ENCODE peak calls at places on chromosomes 2 and 18, in four cellular contexts. C, X, Q and V are unnamed samples. For H3K9me3, the result is how much of the 10 kb centered on the place peaks cover.

GRCh38 chr18:6382968-6383367 is 31.7 kb downstream of the L3MBTL4 start:
- DNase-seq in Q (no peak), C (no peak), X (no peak), V (no peak)

GRCh38 chr18:66043009-66043408 is 292.2 kb downstream of the CDH7 start:
- DNase-seq in Q (no peak), X (no peak), C (no peak), V (no peak)

GRCh38 chr2:128422571-128422970 is 103.9 kb upstream of the HS6ST1 start:
- DNase-seq in C (no peak), Q (no peak), X (no peak), V (peak)

GRCh38 chr2:52597361-52597760 is 1170.2 kb upstream of the CHAC2 start:
- DNase-seq in Q (no peak), C (no peak), X (no peak), V (no peak)

GRCh38 chr2:216463148-216463547 is 35.5 kb upstream of the RPL37A start:
- DNase-seq in X (no peak), Q (no peak), C (no peak), V (no peak)

GRCh38 chr2:79627237-79627636 is 114.4 kb downstream of the CTNNA2 start:
- DNase-seq in X (no peak), Q (no peak), C (no peak), V (no peak)

GRCh38 chr2:75453696-75454095 is 107.0 kb downstream of the EVA1A start:
- DNase-seq in C (no peak), X (no peak), Q (no peak), V (no peak)

GRCh38 chr2:241598487-241598886 is 38.5 kb downstream of the THAP4 start:
- DNase-seq in Q (no peak), C (peak), X (no peak), V (no peak)

GRCh38 chr2:219965287-219965870 is 337.9 kb downstream of the SLC4A3 start:
- DNase-seq in Q (no peak), X (no peak), C (no peak), V (no peak)

GRCh38 chr2:123913266-123913810 is 111.7 kb upstream of the CNTNAP5 start:
- DNase-seq in C (no peak), X (no peak), Q (no peak), V (no peak)

GRCh38 chr2:209661286-209661685 is 110.3 kb upstream of the UNC80 start:
- DNase-seq in X (no peak), C (no peak), Q (no peak), V (no peak)

GRCh38 chr2:85748948-85749875 is 4.6 kb upstream of the ATOH8 start:
- DNase-seq in X (peak), Q (no peak), C (no peak), V (no peak)

GRCh38 chr2:238120463-238121298 is 17.8 kb upstream of the KLHL30 start:
- DNase-seq in X (peak), C (no peak), Q (no peak), V (no peak)

GRCh38 chr2:13533524-13533922 is 816.8 kb downstream of the TRIB2 start:
- DNase-seq in X (no peak), C (no peak), Q (no peak), V (no peak)

GRCh38 chr18:53219853-53220252 is 879.9 kb downstream of the DCC start:
- DNase-seq in X (no peak), C (no peak), Q (no peak), V (no peak)

GRCh38 chr18:54269924-54270844 is 867 bp downstream of the POLI start:
- DNase-seq in Q (peak), X (no peak), C (peak), V (no peak)

GRCh38 chr18:22900558-22901183 is 32.5 kb upstream of the RBBP8 start:
- DNase-seq in Q (no peak), C (no peak), X (peak), V (no peak)

GRCh38 chr18:38174594-38174993 is 609.0 kb upstream of the CELF4 start:
- DNase-seq in Q (no peak), X (no peak), C (no peak), V (no peak)

GRCh38 chr2:234451852-234452625 is 44.8 kb downstream of the ARL4C start:
- DNase-seq in C (no peak), X (no peak), Q (no peak), V (no peak)

DNA sequence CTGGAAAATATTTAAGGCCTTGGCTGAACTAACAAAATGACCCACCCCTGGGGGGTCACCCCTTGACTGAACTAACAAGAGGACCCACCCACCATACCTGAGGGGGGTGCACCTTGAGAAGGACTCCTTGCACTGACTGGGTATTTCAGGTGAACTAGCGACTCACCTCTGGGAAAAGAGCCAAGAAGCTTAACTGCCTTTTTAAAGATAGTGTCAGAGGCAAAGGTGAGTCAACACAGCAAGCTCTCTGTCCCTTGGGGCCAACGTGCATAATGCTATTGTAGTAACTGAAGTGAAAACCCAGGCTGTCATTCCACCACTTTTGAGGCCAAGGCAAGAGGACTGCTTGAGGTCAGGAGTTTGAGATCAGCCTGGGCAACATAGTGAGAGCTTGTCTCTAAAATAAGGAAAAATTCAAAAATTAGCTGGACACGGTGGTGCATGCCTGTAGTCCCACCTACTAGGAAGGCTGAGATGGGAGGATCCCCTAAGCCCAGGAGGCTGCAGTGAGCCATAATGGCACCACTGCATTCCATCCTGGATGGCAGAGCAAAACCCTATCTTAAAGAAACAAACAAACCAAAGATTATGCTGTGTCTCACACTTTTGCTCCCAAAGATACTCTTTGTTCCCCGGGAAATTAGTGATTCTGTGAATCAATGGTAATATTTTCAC is 36.4 kb upstream of the ZCCHC2 start:
- DNase-seq in Q (no peak), X (no peak), C (peak), V (no peak)
- H3K27ac ChIP-seq in Q (no peak), X (no peak), C (peak), V (no peak)

DNA sequence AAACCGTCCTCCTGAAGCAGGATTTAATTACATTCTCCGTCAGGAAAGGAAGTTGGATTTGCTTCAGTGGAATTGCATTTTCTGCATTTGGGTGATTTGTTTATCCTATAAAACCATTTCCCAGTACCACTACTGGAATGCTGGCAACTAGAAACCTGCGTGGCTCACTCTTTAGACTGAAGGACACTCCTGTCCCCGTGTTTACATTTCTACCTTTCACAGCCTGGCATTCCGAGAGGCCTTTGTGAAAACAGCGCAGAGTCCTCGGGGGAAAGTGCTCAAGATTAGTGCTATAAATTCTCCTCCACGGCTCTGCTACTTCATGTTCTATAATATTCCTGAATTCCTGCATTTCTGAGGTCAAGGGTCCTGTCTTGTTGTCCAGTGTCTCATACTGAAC is 619.1 kb downstream of the IRS1 start:
- DNase-seq in X (no peak), Q (no peak), C (no peak), V (no peak)
- H3K9me3 ChIP-seq in X (under half), Q (under half), C (under half), V (under half)

GRCh38 chr2:231661422-231662027 is 46.8 kb upstream of the PTMA start:
- DNase-seq in C (no peak), X (no peak), Q (no peak), V (no peak)
- H3K4me3 ChIP-seq in C (no peak), X (peak), Q (peak), V (no peak)

DNA sequence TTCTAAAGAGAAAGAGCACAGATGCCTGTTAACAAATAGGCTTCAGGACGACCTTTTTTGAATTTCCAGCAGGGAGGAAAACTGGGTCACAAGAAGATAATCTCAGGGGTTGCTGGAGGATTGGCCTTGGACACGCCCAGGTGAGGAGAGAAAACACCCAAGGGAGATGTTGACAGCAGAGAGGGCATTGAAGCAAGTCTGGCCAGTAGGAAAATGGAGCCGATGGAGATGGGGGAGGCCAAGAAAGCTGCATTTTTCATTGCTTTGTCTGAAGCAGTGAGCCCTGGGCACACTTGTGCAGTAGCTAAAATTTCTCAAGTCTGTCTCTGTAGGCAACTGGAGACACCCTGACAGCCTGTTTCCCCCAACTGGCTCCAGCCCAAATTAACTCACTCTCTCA is 165.4 kb downstream of the TGIF1 start:
- DNase-seq in Q (no peak), X (no peak), C (peak), V (no peak)
- H3K27ac ChIP-seq in Q (peak), X (no peak), C (peak), V (no peak)

GRCh38 chr2:113141451-113141850 is 14.1 kb downstream of the IL1RN start:
- DNase-seq in Q (no peak), X (no peak), C (no peak), V (no peak)
- H3K9me3 ChIP-seq in Q (under half), X (under half), C (under half), V (under half)

GRCh38 chr2:168456526-168457176 is 579 bp downstream of the CERS6 start:
- DNase-seq in C (peak), X (peak), Q (no peak), V (peak)
- H3K4me3 ChIP-seq in C (peak), X (peak), Q (peak), V (peak)

GRCh38 chr2:114745700-114746099 is 303.3 kb downstream of the DPP10 start:
- DNase-seq in Q (no peak), C (no peak), X (no peak), V (no peak)
- H3K27ac ChIP-seq in Q (no peak), C (no peak), X (no peak), V (no peak)